ENCODE peak calls at places on chromosomes 4 and X, in nine cellular contexts. One of them, this sample, is unnamed.

GRCh38 chr4:173243321-173243720 is 74.7 kb downstream of the GALNT7 start:
- DNase-seq in AG08395: peak; percentile 55
- DNase-seq in epithelial cell of prostate: peak; percentile 77
- DNase-seq in iPS DF 19.7: no peak
- DNase-seq in NCI-H748 treated with DMSO at 0.1 percent for 48 hours: no peak
- DNase-seq in HEK293T: no peak
- DNase-seq in NCI-H1092: no peak
- DNase-seq in kidney tubule cell: peak; percentile 84
- DNase-seq in globus pallidus: no peak
- DNase-seq in this sample: no peak

GRCh38 chr4:24537025-24537424 is 47.3 kb downstream of the DHX15 start:
- DNase-seq in AG08395: no peak
- DNase-seq in epithelial cell of prostate: no peak
- DNase-seq in iPS DF 19.7: no peak
- DNase-seq in NCI-H748 treated with DMSO at 0.1 percent for 48 hours: no peak
- DNase-seq in HEK293T: no peak
- DNase-seq in NCI-H1092: no peak
- DNase-seq in kidney tubule cell: no peak
- DNase-seq in globus pallidus: no peak
- DNase-seq in this sample: no peak

GRCh38 chrX:130482871-130483270 is 81.1 kb downstream of the RBMX2 start:
- DNase-seq in AG08395: no peak
- DNase-seq in epithelial cell of prostate: no peak
- DNase-seq in iPS DF 19.7: no peak
- DNase-seq in NCI-H748 treated with DMSO at 0.1 percent for 48 hours: no peak
- DNase-seq in HEK293T: no peak
- DNase-seq in NCI-H1092: no peak
- DNase-seq in kidney tubule cell: no peak
- DNase-seq in globus pallidus: no peak
- DNase-seq in this sample: no peak

GRCh38 chrX:19602866-19603620 is 87.7 kb upstream of the MAP3K15 start:
- DNase-seq in AG08395: peak; percentile 23
- DNase-seq in epithelial cell of prostate: peak; percentile 31
- DNase-seq in iPS DF 19.7: no peak
- DNase-seq in NCI-H748 treated with DMSO at 0.1 percent for 48 hours: no peak
- DNase-seq in HEK293T: no peak
- DNase-seq in NCI-H1092: no peak
- DNase-seq in kidney tubule cell: peak; percentile 79
- DNase-seq in globus pallidus: no peak
- DNase-seq in this sample: no peak

GRCh38 chr4:90078440-90078839 is 48.8 kb upstream of the CCSER1 start:
- DNase-seq in AG08395: no peak
- DNase-seq in epithelial cell of prostate: peak; percentile 37
- DNase-seq in iPS DF 19.7: no peak
- DNase-seq in NCI-H748 treated with DMSO at 0.1 percent for 48 hours: no peak
- DNase-seq in HEK293T: no peak
- DNase-seq in NCI-H1092: no peak
- DNase-seq in kidney tubule cell: peak; percentile 29
- DNase-seq in globus pallidus: no peak
- DNase-seq in this sample: no peak

GRCh38 chr4:155762351-155762750 is 3.5 kb downstream of the GUCY1B1 start:
- DNase-seq in AG08395: peak; percentile 2
- DNase-seq in epithelial cell of prostate: no peak
- DNase-seq in iPS DF 19.7: no peak
- DNase-seq in NCI-H748 treated with DMSO at 0.1 percent for 48 hours: no peak
- DNase-seq in HEK293T: no peak
- DNase-seq in NCI-H1092: no peak
- DNase-seq in kidney tubule cell: no peak
- DNase-seq in globus pallidus: no peak
- DNase-seq in this sample: no peak

GRCh38 chrX:104435249-104435648 is 130.8 kb upstream of the IL1RAPL2 start:
- DNase-seq in AG08395: no peak
- DNase-seq in epithelial cell of prostate: no peak
- DNase-seq in iPS DF 19.7: no peak
- DNase-seq in NCI-H748 treated with DMSO at 0.1 percent for 48 hours: no peak
- DNase-seq in HEK293T: no peak
- DNase-seq in NCI-H1092: peak; percentile 12
- DNase-seq in kidney tubule cell: no peak
- DNase-seq in globus pallidus: no peak
- DNase-seq in this sample: no peak

GRCh38 chrX:83593634-83594294 is 85.7 kb downstream of the POU3F4 start:
- DNase-seq in AG08395: no peak
- DNase-seq in epithelial cell of prostate: no peak
- DNase-seq in iPS DF 19.7: no peak
- DNase-seq in NCI-H748 treated with DMSO at 0.1 percent for 48 hours: no peak
- DNase-seq in HEK293T: no peak
- DNase-seq in NCI-H1092: no peak
- DNase-seq in kidney tubule cell: no peak
- DNase-seq in globus pallidus: no peak
- DNase-seq in this sample: no peak

GRCh38 chrX:113353134-113353533 is 512.5 kb upstream of the AMOT start:
- DNase-seq in AG08395: no peak
- DNase-seq in epithelial cell of prostate: no peak
- DNase-seq in iPS DF 19.7: no peak
- DNase-seq in NCI-H748 treated with DMSO at 0.1 percent for 48 hours: no peak
- DNase-seq in HEK293T: no peak
- DNase-seq in NCI-H1092: no peak
- DNase-seq in kidney tubule cell: no peak
- DNase-seq in globus pallidus: no peak
- DNase-seq in this sample: no peak

GRCh38 chr4:1041147-1041935 is 29.9 kb downstream of the FGFRL1 start:
- DNase-seq in AG08395: no peak
- DNase-seq in epithelial cell of prostate: no peak
- DNase-seq in iPS DF 19.7: no peak
- DNase-seq in NCI-H748 treated with DMSO at 0.1 percent for 48 hours: no peak
- DNase-seq in HEK293T: no peak
- DNase-seq in NCI-H1092: no peak
- DNase-seq in kidney tubule cell: peak; percentile 81
- DNase-seq in globus pallidus: no peak
- DNase-seq in this sample: no peak

GRCh38 chr4:59956366-59956765 is 1243.8 kb upstream of the ADGRL3 start:
- DNase-seq in AG08395: no peak
- DNase-seq in epithelial cell of prostate: no peak
- DNase-seq in iPS DF 19.7: no peak
- DNase-seq in NCI-H748 treated with DMSO at 0.1 percent for 48 hours: no peak
- DNase-seq in HEK293T: no peak
- DNase-seq in NCI-H1092: no peak
- DNase-seq in kidney tubule cell: no peak
- DNase-seq in globus pallidus: no peak
- DNase-seq in this sample: no peak

GRCh38 chr4:65825121-65825520 is 154.8 kb upstream of the EPHA5 start:
- DNase-seq in AG08395: no peak
- DNase-seq in epithelial cell of prostate: peak; percentile 14
- DNase-seq in iPS DF 19.7: no peak
- DNase-seq in NCI-H748 treated with DMSO at 0.1 percent for 48 hours: no peak
- DNase-seq in HEK293T: no peak
- DNase-seq in NCI-H1092: no peak
- DNase-seq in kidney tubule cell: peak; percentile 4
- DNase-seq in globus pallidus: no peak
- DNase-seq in this sample: no peak

GRCh38 chr4:158873795-158874359 is 105.1 kb downstream of the FNIP2 start:
- DNase-seq in AG08395: peak; percentile 53
- DNase-seq in epithelial cell of prostate: peak; percentile 82
- DNase-seq in iPS DF 19.7: no peak
- DNase-seq in NCI-H748 treated with DMSO at 0.1 percent for 48 hours: no peak
- DNase-seq in HEK293T: no peak
- DNase-seq in NCI-H1092: no peak
- DNase-seq in kidney tubule cell: peak; percentile 75
- DNase-seq in globus pallidus: no peak
- DNase-seq in this sample: no peak

GRCh38 chr4:666822-667544 is 7.1 kb downstream of the ATP5ME start:
- DNase-seq in AG08395: no peak
- DNase-seq in epithelial cell of prostate: no peak
- DNase-seq in iPS DF 19.7: no peak
- DNase-seq in NCI-H748 treated with DMSO at 0.1 percent for 48 hours: no peak
- DNase-seq in HEK293T: no peak
- DNase-seq in NCI-H1092: no peak
- DNase-seq in kidney tubule cell: no peak
- DNase-seq in globus pallidus: no peak
- DNase-seq in this sample: no peak

GRCh38 chrX:138777230-138777629 is 65.7 kb upstream of the FGF13 start:
- DNase-seq in AG08395: no peak
- DNase-seq in epithelial cell of prostate: no peak
- DNase-seq in iPS DF 19.7: no peak
- DNase-seq in NCI-H748 treated with DMSO at 0.1 percent for 48 hours: no peak
- DNase-seq in HEK293T: no peak
- DNase-seq in NCI-H1092: no peak
- DNase-seq in kidney tubule cell: no peak
- DNase-seq in globus pallidus: no peak
- DNase-seq in this sample: no peak

GRCh38 chrX:150984164-150984824 is 1.2 kb downstream of the HMGB3 start:
- DNase-seq in AG08395: no peak
- DNase-seq in epithelial cell of prostate: no peak
- DNase-seq in iPS DF 19.7: no peak
- DNase-seq in NCI-H748 treated with DMSO at 0.1 percent for 48 hours: no peak
- DNase-seq in HEK293T: peak; percentile 28
- DNase-seq in NCI-H1092: no peak
- DNase-seq in kidney tubule cell: peak; percentile 5
- DNase-seq in globus pallidus: no peak
- DNase-seq in this sample: no peak

GRCh38 chrX:39739585-39739984 is 358.2 kb downstream of the BCOR start:
- DNase-seq in AG08395: no peak
- DNase-seq in epithelial cell of prostate: no peak
- DNase-seq in iPS DF 19.7: no peak
- DNase-seq in NCI-H748 treated with DMSO at 0.1 percent for 48 hours: no peak
- DNase-seq in HEK293T: no peak
- DNase-seq in NCI-H1092: no peak
- DNase-seq in kidney tubule cell: no peak
- DNase-seq in globus pallidus: no peak
- DNase-seq in this sample: no peak

GRCh38 chr4:70158576-70158975 is 4.5 kb downstream of the PRR27 start:
- DNase-seq in AG08395: no peak
- DNase-seq in epithelial cell of prostate: no peak
- DNase-seq in iPS DF 19.7: no peak
- DNase-seq in NCI-H748 treated with DMSO at 0.1 percent for 48 hours: no peak
- DNase-seq in HEK293T: no peak
- DNase-seq in NCI-H1092: no peak
- DNase-seq in kidney tubule cell: no peak
- DNase-seq in globus pallidus: no peak
- DNase-seq in this sample: no peak

GRCh38 chr4:56305390-56305789 is 81.9 kb downstream of the AASDH start:
- DNase-seq in AG08395: no peak
- DNase-seq in epithelial cell of prostate: no peak
- DNase-seq in iPS DF 19.7: no peak
- DNase-seq in NCI-H748 treated with DMSO at 0.1 percent for 48 hours: no peak
- DNase-seq in HEK293T: no peak
- DNase-seq in NCI-H1092: no peak
- DNase-seq in kidney tubule cell: no peak
- DNase-seq in globus pallidus: no peak
- DNase-seq in this sample: no peak

GRCh38 chr4:66048861-66049260 is 378.6 kb upstream of the EPHA5 start:
- DNase-seq in AG08395: no peak
- DNase-seq in epithelial cell of prostate: no peak
- DNase-seq in iPS DF 19.7: no peak
- DNase-seq in NCI-H748 treated with DMSO at 0.1 percent for 48 hours: no peak
- DNase-seq in HEK293T: no peak
- DNase-seq in NCI-H1092: no peak
- DNase-seq in kidney tubule cell: no peak
- DNase-seq in globus pallidus: no peak
- DNase-seq in this sample: no peak

GRCh38 chr4:165502919-165503907 is 124.4 kb downstream of the CPE start:
- DNase-seq in AG08395: no peak
- DNase-seq in epithelial cell of prostate: peak; percentile 39
- DNase-seq in iPS DF 19.7: no peak
- DNase-seq in NCI-H748 treated with DMSO at 0.1 percent for 48 hours: no peak
- DNase-seq in HEK293T: no peak
- DNase-seq in NCI-H1092: no peak
- DNase-seq in kidney tubule cell: peak; percentile 51
- DNase-seq in globus pallidus: no peak
- DNase-seq in this sample: no peak